ENCODE peak calls at places on chromosome 11, in nine cellular contexts. B is transverse colon, V is ovary, J is A549, S is stomach, H is tibial nerve, Z is K562, F is esophagus muscularis mucosa, K is upper lobe of left lung. D is an unnamed sample.

GRCh38 chr11:35934981-35935380 is 8.9 kb upstream of the LDLRAD3 start:
- DNase-seq in B (no peak), S (no peak), F (no peak), V (no peak), K (no peak), H (peak; percentile 33), Z (no peak), J (no peak), D (no peak)

GRCh38 chr11:102488208-102488607 is 35.6 kb upstream of the TMEM123 start:
- DNase-seq in H (no peak), F (no peak), J (no peak), B (no peak), V (no peak), Z (no peak), S (no peak), K (no peak), D (no peak)

GRCh38 chr11:59247535-59248227 is 35.0 kb upstream of the MPEG1 start:
- DNase-seq in J (no peak), Z (no peak), K (peak; percentile 76), H (peak; percentile 78), B (no peak), F (no peak), V (no peak), S (no peak), D (no peak)

GRCh38 chr11:281486-282161 is 3.4 kb downstream of the NLRP6 start:
- DNase-seq in B (no peak), V (no peak), Z (no peak), S (no peak), J (no peak), K (no peak), F (no peak), H (no peak), D (no peak)

GRCh38 chr11:114075891-114076441 is 16.5 kb downstream of the ZBTB16 start:
- DNase-seq in H (no peak), J (peak; percentile 46), F (no peak), B (no peak), V (peak; percentile 42), S (no peak), Z (peak; percentile 61), K (peak; percentile 25), D (peak; percentile 77)

GRCh38 chr11:41578421-41579047 is 119.1 kb upstream of the LRRC4C start:
- DNase-seq in K (no peak), F (no peak), J (no peak), H (no peak), S (no peak), Z (no peak), B (no peak), V (no peak), D (no peak)

GRCh38 chr11:94134651-94135512 is 6.2 kb downstream of the PANX1 start:
- DNase-seq in K (peak; percentile 58), B (peak; percentile 55), H (peak; percentile 67), V (peak; percentile 68), J (no peak), S (peak; percentile 64), F (no peak), Z (no peak), D (peak; percentile 87)

GRCh38 chr11:723120-723883 is 17.3 kb downstream of the EPS8L2 start:
- DNase-seq in V (no peak), B (peak; percentile 57), K (no peak), J (no peak), H (peak; percentile 61), S (no peak), F (no peak), Z (no peak), D (no peak)

GRCh38 chr11:44008698-44009097 is 39.1 kb upstream of the ACCSL start:
- DNase-seq in J (no peak), F (no peak), H (no peak), B (no peak), K (no peak), Z (no peak), S (peak; percentile 10), V (no peak), D (peak; percentile 14)

GRCh38 chr11:74141908-74142307 is 28.9 kb downstream of the C2CD3 start:
- DNase-seq in H (no peak), S (no peak), B (no peak), J (no peak), V (no peak), F (no peak), K (no peak), Z (no peak), D (no peak)

GRCh38 chr11:74138572-74138971 is 32.2 kb downstream of the C2CD3 start:
- DNase-seq in H (peak; percentile 13), V (no peak), J (peak; percentile 74), B (no peak), Z (peak; percentile 36), K (no peak), S (no peak), F (no peak), D (no peak)

GRCh38 chr11:74138021-74138420 is 32.8 kb downstream of the C2CD3 start:
- DNase-seq in V (no peak), S (no peak), J (no peak), B (no peak), Z (no peak), K (no peak), H (no peak), F (no peak), D (no peak)

GRCh38 chr11:74141274-74141695 is 29.5 kb downstream of the C2CD3 start:
- DNase-seq in H (no peak), F (no peak), B (peak; percentile 17), Z (no peak), S (peak; percentile 47), V (no peak), K (no peak), J (no peak), D (no peak)

DNA sequence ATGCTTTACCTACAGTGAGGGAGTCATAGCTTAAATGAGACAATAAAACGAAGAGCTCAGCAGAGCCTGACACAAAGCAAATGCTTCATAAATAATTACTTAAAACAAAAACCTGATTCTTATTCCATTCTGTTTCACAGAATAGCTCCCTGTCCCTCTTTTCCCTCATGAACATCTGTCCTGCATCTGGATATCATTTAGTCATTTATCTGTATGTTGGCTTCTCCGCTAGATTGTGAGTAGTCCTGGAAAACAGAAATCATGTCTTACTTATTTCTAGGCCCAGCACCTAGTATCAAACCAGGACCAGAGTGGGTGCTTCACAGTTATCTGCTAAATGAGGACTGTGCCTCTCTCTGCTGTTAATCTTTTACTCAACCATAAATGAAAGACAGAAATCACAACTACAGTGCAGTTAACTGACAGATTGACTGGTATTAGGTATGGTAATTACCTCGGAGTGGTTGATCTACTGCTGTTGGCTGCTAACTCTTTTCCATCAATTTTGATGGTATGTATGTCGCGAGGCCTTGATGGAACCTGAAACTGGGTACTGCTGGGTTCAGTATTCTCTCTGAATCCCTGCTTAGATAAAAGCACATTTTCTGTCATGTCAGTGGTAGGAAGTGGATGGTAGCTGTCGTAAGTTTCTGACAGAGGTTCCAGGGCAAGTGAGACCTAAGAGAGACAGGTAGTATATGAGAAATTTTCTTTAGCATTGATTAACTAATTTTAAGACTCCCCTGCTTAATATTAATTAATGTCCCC is 31.5 kb downstream of the C2CD3 start:
- DNase-seq in V (no peak), K (no peak), J (no peak), H (no peak), Z (no peak), F (no peak), B (no peak), S (no peak), D (no peak)
- TF ChIP-seq EP300 in V (no peak), K (no peak), J (no peak), H (no peak), Z (no peak), F (no peak), B (no peak), S (no peak), D (no peak)

GRCh38 chr11:69274531-69275016 is 19.4 kb upstream of the MYEOV start:
- DNase-seq in J (no peak), F (no peak), B (peak; percentile 85), S (peak; percentile 81), H (no peak), V (no peak), Z (peak; percentile 22), K (peak; percentile 95), D (no peak)
- TF ChIP-seq EP300 in J (no peak), F (no peak), B (peak; percentile 66), S (no peak), H (no peak), V (no peak), Z (no peak), K (no peak), D (no peak)

GRCh38 chr11:70525466-70525865 is 127.1 kb downstream of the CTTN start:
- DNase-seq in B (no peak), H (no peak), F (no peak), S (no peak), Z (no peak), V (no peak), J (no peak), K (no peak), D (no peak)
- TF ChIP-seq EP300 in B (no peak), H (no peak), F (no peak), S (no peak), Z (no peak), V (no peak), J (no peak), K (no peak), D (no peak)

GRCh38 chr11:31968774-31969433 is 122.0 kb upstream of the RCN1 start:
- DNase-seq in F (no peak), B (no peak), H (no peak), V (no peak), K (no peak), S (no peak), J (no peak), Z (no peak), D (no peak)

GRCh38 chr11:31964181-31964580 is 126.7 kb upstream of the RCN1 start:
- DNase-seq in H (no peak), B (no peak), S (no peak), Z (no peak), J (no peak), F (no peak), K (no peak), V (no peak), D (no peak)

GRCh38 chr11:31972623-31973022 is 118.3 kb upstream of the RCN1 start:
- DNase-seq in B (no peak), V (no peak), F (no peak), J (no peak), K (no peak), H (no peak), Z (no peak), S (no peak), D (no peak)

GRCh38 chr11:31966846-31967245 is 124.0 kb upstream of the RCN1 start:
- DNase-seq in H (no peak), J (no peak), K (no peak), V (no peak), Z (no peak), F (no peak), B (no peak), S (no peak), D (no peak)

DNA sequence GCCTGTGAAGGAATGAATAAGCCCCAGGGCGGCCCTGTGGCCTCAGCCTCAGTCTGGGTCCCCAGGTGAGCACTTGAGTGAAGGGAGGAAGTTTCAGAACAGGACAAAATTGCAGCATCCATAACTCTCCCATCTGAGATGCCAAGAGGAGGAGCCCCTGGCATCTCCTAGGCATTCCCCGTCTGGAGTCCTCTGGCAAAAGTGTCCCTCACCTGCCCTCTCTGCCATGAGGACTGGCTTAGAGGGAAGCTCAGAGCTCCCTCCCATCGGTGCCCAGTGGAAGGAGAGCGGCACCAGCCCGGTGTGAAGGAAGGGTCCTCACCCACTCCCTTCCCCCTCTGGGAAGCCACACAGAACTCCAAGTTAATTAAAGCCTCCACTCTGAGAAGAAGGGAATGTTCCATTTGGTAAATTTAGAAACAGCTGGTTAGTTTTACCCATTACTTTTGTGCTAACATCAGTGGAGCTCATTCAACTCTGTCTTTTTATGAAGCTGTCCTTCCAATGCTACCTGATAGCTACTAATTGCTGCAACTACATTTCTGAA is 123.4 kb upstream of the RCN1 start:
- DNase-seq in Z (no peak), H (no peak), B (no peak), K (no peak), S (no peak), F (no peak), J (no peak), V (no peak), D (no peak)
- TF ChIP-seq EP300 in Z (no peak), H (no peak), B (no peak), K (no peak), S (no peak), F (no peak), J (no peak), V (no peak), D (no peak)